ENCODE peak calls at places on chromosomes 2 and 18, in five cellular contexts. Q is Daoy, P is endothelial cell of umbilical vein, C is fibroblast of the aortic adventitia, S is NCI-H2107. Z is an unnamed sample.

GRCh38 chr2:240024766-240025165 is 376 bp downstream of the NDUFA10 start:
- DNase-seq in Q (peak), P (peak), C (peak), S (no peak), Z (peak)

GRCh38 chr2:239634769-239635168 is 233.9 kb upstream of the HDAC4 start:
- DNase-seq in Q (no peak), P (no peak), C (no peak), S (no peak), Z (no peak)

GRCh38 chr2:36339819-36340218 is 15.8 kb upstream of the CRIM1 start:
- DNase-seq in Q (no peak), P (no peak), C (peak), S (no peak), Z (no peak)

GRCh38 chr18:3794537-3795348 is 344.8 kb downstream of the TGIF1 start:
- DNase-seq in Q (peak), P (peak), C (peak), S (no peak), Z (peak)

GRCh38 chr2:54603796-54604195 is 119.7 kb upstream of the EML6 start:
- DNase-seq in Q (no peak), P (no peak), C (no peak), S (no peak), Z (no peak)

GRCh38 chr2:136384541-136385303 is 266.8 kb upstream of the CXCR4 start:
- DNase-seq in Q (peak), P (peak), C (peak), S (peak), Z (peak)

GRCh38 chr2:11699686-11700670 is 30.0 kb upstream of the NTSR2 start:
- DNase-seq in Q (no peak), P (no peak), C (no peak), S (no peak), Z (no peak)

GRCh38 chr2:240162531-240162930 is 22.1 kb upstream of the OTOS start:
- DNase-seq in Q (no peak), P (no peak), C (no peak), S (no peak), Z (no peak)

GRCh38 chr2:105396254-105397024 is 2.4 kb downstream of the FHL2 start:
- DNase-seq in Q (peak), P (peak), C (peak), S (no peak), Z (peak)

GRCh38 chr2:10613263-10613662 is 76.5 kb downstream of the NOL10 start:
- DNase-seq in Q (no peak), P (peak), C (peak), S (no peak), Z (no peak)

GRCh38 chr2:48946444-48947048 is 191.0 kb upstream of the LHCGR start:
- DNase-seq in Q (peak), P (peak), C (peak), S (peak), Z (peak)

GRCh38 chr18:68735498-68736343 is 20.8 kb upstream of the TMX3 start:
- DNase-seq in Q (no peak), P (peak), C (peak), S (peak), Z (peak)

GRCh38 chr18:3454365-3455089 is 4.6 kb downstream of the TGIF1 start:
- DNase-seq in Q (peak), P (peak), C (peak), S (no peak), Z (peak)

GRCh38 chr18:9612989-9613388 is 1.4 kb downstream of the PPP4R1 start:
- DNase-seq in Q (no peak), P (peak), C (no peak), S (no peak), Z (no peak)

GRCh38 chr2:102120261-102121259 is 22.0 kb upstream of the IL1R1 start:
- DNase-seq in Q (no peak), P (no peak), C (no peak), S (no peak), Z (peak)

GRCh38 chr18:61360440-61361383 is 27.5 kb downstream of the CDH20 start:
- DNase-seq in Q (no peak), P (no peak), C (no peak), S (no peak), Z (no peak)

GRCh38 chr2:138175066-138175465 is 210.8 kb downstream of the HNMT start:
- DNase-seq in Q (no peak), P (no peak), C (no peak), S (no peak), Z (no peak)

GRCh38 chr2:11681722-11682589 is 12.0 kb upstream of the NTSR2 start:
- DNase-seq in Q (peak), P (no peak), C (no peak), S (peak), Z (no peak)

GRCh38 chr2:124983595-124983994 is 958.5 kb downstream of the CNTNAP5 start:
- DNase-seq in Q (no peak), P (no peak), C (peak), S (no peak), Z (no peak)

GRCh38 chr18:44709297-44710117 is 28.8 kb downstream of the SETBP1 start:
- DNase-seq in Q (no peak), P (no peak), C (no peak), S (no peak), Z (no peak)

GRCh38 chr2:55175254-55176093 is 56.6 kb downstream of the CLHC1 start:
- DNase-seq in Q (peak), P (peak), C (peak), S (peak), Z (peak)

GRCh38 chr2:112700004-112700667 is 20.7 kb upstream of the NT5DC4 start:
- DNase-seq in Q (no peak), P (no peak), C (no peak), S (no peak), Z (no peak)

GRCh38 chr2:222352981-222353380 is 54.2 kb upstream of the PAX3 start:
- DNase-seq in Q (no peak), P (no peak), C (no peak), S (no peak), Z (no peak)

GRCh38 chr18:76580288-76580962 is 85.4 kb upstream of the ZNF516 start:
- DNase-seq in Q (no peak), P (no peak), C (no peak), S (no peak), Z (no peak)

GRCh38 chr2:85718006-85718391 is 23.8 kb downstream of the GNLY start:
- DNase-seq in Q (no peak), P (no peak), C (no peak), S (no peak), Z (no peak)

GRCh38 chr2:175247159-175247558 is 65.6 kb upstream of the ATP5MC3 start:
- DNase-seq in Q (no peak), P (no peak), C (peak), S (no peak), Z (no peak)

GRCh38 chr18:55400590-55401274 is 187.3 kb downstream of the TCF4 start:
- DNase-seq in Q (no peak), P (peak), C (peak), S (no peak), Z (peak)

GRCh38 chr2:28754321-28754720 is 2.7 kb downstream of the PPP1CB start:
- DNase-seq in Q (peak), P (no peak), C (peak), S (no peak), Z (no peak)

GRCh38 chr2:46252891-46253659 is 44.1 kb upstream of the EPAS1 start:
- DNase-seq in Q (no peak), P (peak), C (peak), S (no peak), Z (peak)

GRCh38 chr2:109053716-109054115 is 64.7 kb upstream of the EDAR start:
- DNase-seq in Q (no peak), P (no peak), C (no peak), S (no peak), Z (no peak)

GRCh38 chr18:37987901-37988300 is 422.3 kb upstream of the CELF4 start:
- DNase-seq in Q (no peak), P (no peak), C (no peak), S (peak), Z (no peak)

GRCh38 chr18:48821251-48821590 is 129.5 kb downstream of the SMAD7 start:
- DNase-seq in Q (no peak), P (no peak), C (no peak), S (no peak), Z (no peak)